ENCODE peak calls at places on chromosomes 4 and X, in nine cellular contexts. T is ovary, I is H1, Z is stomach, X is sigmoid colon, O is A549, K is tibial nerve, V is upper lobe of left lung, P is HepG2. R is an unnamed sample.

GRCh38 chr4:14908635-14909034 is 93.6 kb upstream of the CPEB2 start:
- DNase-seq in T (no peak), I (no peak), Z (no peak), X (no peak), O (no peak), K (no peak), V (no peak), P (no peak), R (no peak)

GRCh38 chr4:138945401-138945800 is 70.2 kb upstream of the NOCT start:
- DNase-seq in T (no peak), I (no peak), Z (no peak), X (no peak), O (no peak), K (no peak), V (no peak), P (no peak), R (no peak)

GRCh38 chr4:151555151-151555945 is 146.4 kb downstream of the FHIP1A start:
- DNase-seq in T (no peak), I (no peak), Z (no peak), X (no peak), O (no peak), K (no peak), V (no peak), P (no peak), R (no peak)

GRCh38 chrX:97065066-97065465 is 181.4 kb downstream of the RPA4 start:
- DNase-seq in T (no peak), I (no peak), Z (no peak), X (no peak), O (no peak), K (no peak), V (no peak), P (no peak), R (no peak)

GRCh38 chrX:3461824-3462508 is 115.5 kb upstream of the MXRA5 start:
- DNase-seq in T (no peak), I (no peak), Z (no peak), X (no peak), O (no peak), K (no peak), V (no peak), P (no peak), R (no peak)

GRCh38 chrX:151825927-151826471 is 86.7 kb upstream of the MAGEA4 start:
- DNase-seq in T (no peak), I (no peak), Z (no peak), X (no peak), O (peak; percentile 77), K (no peak), V (no peak), P (no peak), R (no peak)

GRCh38 chr4:1026115-1026514 is 14.7 kb downstream of the FGFRL1 start:
- DNase-seq in T (no peak), I (no peak), Z (peak; percentile 68), X (no peak), O (no peak), K (no peak), V (peak; percentile 85), P (no peak), R (no peak)

GRCh38 chrX:2325076-2325784 is 175.5 kb downstream of the DHRSX start:
- DNase-seq in T (peak; percentile 87), I (no peak), Z (peak; percentile 84), X (peak; percentile 96), O (no peak), K (peak; percentile 38), V (no peak), P (no peak), R (no peak)

GRCh38 chr4:43458293-43458692 is 565.8 kb downstream of the GRXCR1 start:
- DNase-seq in T (no peak), I (no peak), Z (no peak), X (no peak), O (no peak), K (no peak), V (no peak), P (no peak), R (no peak)

GRCh38 chr4:25913851-25914669 is at the start of gene SMIM20:
- DNase-seq in T (peak; percentile 94), I (peak; percentile 61), Z (peak; percentile 92), X (peak; percentile 96), O (peak; percentile 92), K (peak; percentile 85), V (peak; percentile 95), P (peak; percentile 83), R (peak; percentile 95)

GRCh38 chr4:83356899-83357661 is 22.4 kb upstream of the HPSE start:
- DNase-seq in T (no peak), I (no peak), Z (no peak), X (no peak), O (peak; percentile 45), K (no peak), V (no peak), P (peak; percentile 76), R (no peak)

GRCh38 chr4:37586194-37586593 is 100.0 kb downstream of the RELL1 start:
- DNase-seq in T (no peak), I (no peak), Z (no peak), X (no peak), O (no peak), K (no peak), V (no peak), P (no peak), R (no peak)

GRCh38 chr4:2327579-2327978 is 65.7 kb upstream of the MXD4 start:
- DNase-seq in T (no peak), I (no peak), Z (no peak), X (no peak), O (no peak), K (no peak), V (no peak), P (no peak), R (no peak)

GRCh38 chrX:45889471-45889870 is 655.8 kb downstream of the ZNF674 start:
- DNase-seq in T (no peak), I (no peak), Z (no peak), X (no peak), O (peak; percentile 1), K (no peak), V (no peak), P (peak; percentile 1), R (no peak)

GRCh38 chr4:6269651-6270511 is at the start of gene WFS1:
- DNase-seq in T (peak; percentile 100), I (peak; percentile 90), Z (peak; percentile 99), X (peak; percentile 99), O (peak; percentile 97), K (peak; percentile 98), V (peak; percentile 100), P (peak; percentile 94), R (peak; percentile 99)
- TF ChIP-seq POLR2A in T (peak; percentile 76), I (peak; percentile 63), Z (peak; percentile 36), X (peak; percentile 82), O (peak; percentile 60), K (peak; percentile 89), V (peak; percentile 78), P (no peak), R (no peak)

DNA sequence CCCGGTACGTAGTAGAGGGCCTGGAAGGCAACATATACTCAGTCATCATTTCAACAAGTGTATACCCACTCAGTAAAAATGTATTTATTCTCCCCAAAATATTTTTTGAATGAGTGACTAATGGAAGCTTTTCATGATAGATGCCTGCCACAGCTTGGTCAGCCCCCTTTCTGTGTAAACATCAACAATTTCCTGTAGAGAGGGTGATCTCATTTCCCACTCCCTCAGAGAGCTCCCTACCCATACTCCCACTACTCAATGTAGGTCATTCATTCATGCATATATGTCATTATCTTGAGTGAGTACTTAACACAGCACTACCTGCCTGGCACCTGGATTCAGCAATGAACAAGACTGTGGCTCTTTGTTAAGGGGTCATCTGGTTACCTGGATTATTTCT is 81.9 kb downstream of the STK32B start:
- DNase-seq in T (no peak), I (no peak), Z (no peak), X (no peak), O (no peak), K (no peak), V (no peak), P (no peak), R (no peak)
- TF ChIP-seq EP300 in T (no peak), I (no peak), Z (no peak), X (no peak), O (no peak), K (no peak), V (no peak), P (no peak), R (no peak)

GRCh38 chr4:44545781-44546180 is 97.2 kb upstream of the KCTD8 start:
- DNase-seq in T (no peak), I (no peak), Z (no peak), X (no peak), O (no peak), K (no peak), V (no peak), P (no peak), R (no peak)
- H3K4me3 ChIP-seq in T (no peak overlapping the region), I (no peak overlapping the region), Z (no peak overlapping the region), X (no peak overlapping the region), O (no peak overlapping the region), K (no peak overlapping the region), V (no peak overlapping the region), P (no peak overlapping the region), R (no peak overlapping the region)

GRCh38 chr4:6693274-6694176 is at the start of gene S100P:
- DNase-seq in T (no peak), I (no peak), Z (peak; percentile 67), X (no peak), O (peak; percentile 67), K (no peak), V (no peak), P (peak; percentile 86), R (no peak)

GRCh38 chr4:6696611-6697010 is 2.9 kb downstream of the S100P start:
- DNase-seq in T (no peak), I (no peak), Z (no peak), X (no peak), O (no peak), K (no peak), V (no peak), P (no peak), R (no peak)

GRCh38 chr4:6694177-6694901 is 661 bp downstream of the S100P start:
- DNase-seq in T (no peak), I (no peak), Z (no peak), X (no peak), O (no peak), K (no peak), V (peak; percentile 63), P (no peak), R (no peak)

GRCh38 chr4:6697096-6697495 is 3.4 kb downstream of the S100P start:
- DNase-seq in T (no peak), I (no peak), Z (no peak), X (peak; percentile 26), O (no peak), K (no peak), V (no peak), P (no peak), R (no peak)

DNA sequence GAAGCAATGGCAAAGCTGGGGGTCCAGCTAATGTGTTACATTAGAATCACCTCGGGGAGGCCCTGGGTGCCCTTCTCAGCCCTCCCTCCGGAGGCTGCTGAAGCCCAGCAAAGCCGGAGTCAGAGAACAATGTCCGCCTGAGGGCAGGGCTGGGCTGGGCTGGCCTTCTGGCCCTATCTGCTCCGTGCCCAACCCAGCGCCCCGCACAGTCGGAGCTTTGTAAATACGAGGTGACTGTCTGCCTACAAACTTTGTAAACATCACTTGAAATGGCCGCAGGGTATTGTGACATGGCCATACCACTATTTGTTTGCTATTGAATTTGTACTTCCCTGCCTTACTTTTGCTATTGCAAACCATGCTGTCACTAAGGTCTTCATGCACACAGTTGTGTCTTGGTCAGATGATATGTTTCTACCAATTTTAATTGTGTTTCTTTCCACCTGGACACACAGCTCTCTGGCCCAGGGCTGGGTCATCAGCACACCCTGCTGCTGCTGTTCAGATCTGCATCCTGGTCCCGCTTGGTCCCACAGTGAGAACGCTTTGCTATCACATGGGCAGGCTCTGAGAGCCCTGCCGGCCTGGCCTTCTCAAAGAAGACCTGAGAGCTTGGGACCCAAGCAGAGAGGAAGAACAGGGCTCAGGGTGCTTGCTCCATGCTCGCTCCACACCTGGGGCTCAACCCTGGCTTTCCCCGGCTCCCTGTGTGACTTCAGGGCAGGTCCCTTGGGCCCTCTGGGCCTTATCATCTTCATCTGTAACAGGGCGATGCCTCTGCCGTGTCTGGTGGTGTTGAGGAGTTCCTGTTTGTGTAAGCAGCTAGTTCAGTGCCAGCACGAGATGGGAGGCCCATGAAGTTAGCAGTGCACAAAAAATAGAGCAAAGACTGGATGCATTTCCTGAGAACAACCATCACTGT is 2.2 kb downstream of the S100P start:
- DNase-seq in T (no peak), I (no peak), Z (peak; percentile 83), X (no peak), O (peak; percentile 90), K (no peak), V (no peak), P (peak; percentile 96), R (no peak)
- TF ChIP-seq POLR2A in T (no peak), I (no peak), Z (no peak), X (no peak), O (no peak), K (no peak), V (no peak), P (no peak), R (no peak)